ENCODE peak calls at places on chromosomes 1 and 21, in four cellular contexts. W, E, M and P are unnamed samples.

GRCh38 chr1:79603862-79604261 is 597.3 kb upstream of the ADGRL4 start:
- DNase-seq in W (no peak), E (no peak), M (no peak), P (no peak)

GRCh38 chr1:241918879-241919278 is 38.7 kb upstream of the BECN2 start:
- DNase-seq in W (no peak), E (no peak), M (no peak), P (no peak)

GRCh38 chr1:115432061-115432460 is 94.0 kb upstream of the NGF start:
- DNase-seq in W (no peak), E (no peak), M (no peak), P (no peak)

GRCh38 chr1:210025870-210026269 is 87.9 kb downstream of the SYT14 start:
- DNase-seq in W (no peak), E (no peak), M (no peak), P (no peak)

GRCh38 chr1:9448132-9449105 is 90.8 kb upstream of the SLC25A33 start:
- DNase-seq in W (peak; percentile 18), E (no peak), M (no peak), P (peak; percentile 45)

GRCh38 chr1:33163621-33164071 is 18.2 kb downstream of the TRIM62 start:
- DNase-seq in W (no peak), E (peak; percentile 62), M (no peak), P (peak; percentile 67)

GRCh38 chr1:159429074-159429861 is 2.7 kb upstream of the OR10J4 start:
- DNase-seq in W (no peak), E (no peak), M (no peak), P (no peak)

GRCh38 chr1:41689596-41689995 is 205.1 kb upstream of the EDN2 start:
- DNase-seq in W (no peak), E (no peak), M (no peak), P (no peak)

GRCh38 chr21:45992311-45993209 is 11.0 kb downstream of the COL6A1 start:
- DNase-seq in W (peak; percentile 2), E (peak; percentile 37), M (peak; percentile 1), P (peak; percentile 56)

GRCh38 chr1:172342584-172343245 is 77.8 kb upstream of the C1orf105 start:
- DNase-seq in W (no peak), E (no peak), M (no peak), P (no peak)

GRCh38 chr1:30412241-30413110 is 310.9 kb downstream of the MATN1 start:
- DNase-seq in W (peak; percentile 1), E (peak; percentile 47), M (no peak), P (peak; percentile 28)

GRCh38 chr1:81452693-81453344 is 347.9 kb upstream of the ADGRL2 start:
- DNase-seq in W (no peak), E (no peak), M (no peak), P (no peak)

GRCh38 chr21:25556087-25556486 is 51.2 kb downstream of the MRPL39 start:
- DNase-seq in W (no peak), E (no peak), M (no peak), P (no peak)

GRCh38 chr1:227889047-227889862 is 58.5 kb downstream of the WNT9A start:
- DNase-seq in W (peak; percentile 12), E (peak; percentile 78), M (no peak), P (peak; percentile 71)

GRCh38 chr21:29649370-29649963 is 290.3 kb downstream of the GRIK1 start:
- DNase-seq in W (no peak), E (no peak), M (no peak), P (no peak)

GRCh38 chr1:19799877-19800804 is at the start of gene TMCO4:
- DNase-seq in W (peak; percentile 21), E (peak; percentile 72), M (peak; percentile 14), P (peak; percentile 89)

GRCh38 chr1:6794164-6794563 is 8.9 kb downstream of the CAMTA1 start:
- DNase-seq in W (no peak), E (no peak), M (no peak), P (no peak)